ENCODE peak calls at places on chromosome 3, in seven cellular contexts. G is heart left ventricle, T is KBM-7, Q is cardiac fibroblast, W is sciatic nerve, D is DMS153, N is body of pancreas. O is an unnamed sample.

GRCh38 chr3:155995525-155996370 is 124.6 kb upstream of the KCNAB1 start:
- DNase-seq in Q (peak; percentile 80), T (peak; percentile 53), N (peak; percentile 7), D (peak; percentile 11), W (no peak), G (no peak), O (no peak)

GRCh38 chr3:160006282-160007163 is 17.9 kb downstream of the IL12A start:
- DNase-seq in D (no peak), W (no peak), T (peak; percentile 72), N (peak; percentile 54), Q (peak; percentile 83), G (peak; percentile 47), O (peak; percentile 69)

GRCh38 chr3:167887096-167887495 is 151.6 kb downstream of the SERPINI1 start:
- DNase-seq in G (no peak), N (no peak), T (no peak), D (peak; percentile 13), Q (no peak), W (no peak), O (no peak)

GRCh38 chr3:16203031-16203430 is 28.6 kb downstream of the GALNT15 start:
- DNase-seq in D (no peak), N (no peak), G (no peak), T (no peak), W (no peak), Q (no peak), O (no peak)

GRCh38 chr3:160616721-160617120 is 51.4 kb upstream of the KPNA4 start:
- DNase-seq in Q (peak; percentile 26), D (no peak), T (no peak), W (no peak), N (no peak), G (peak; percentile 23), O (no peak)

GRCh38 chr3:18046131-18046530 is 303.7 kb upstream of the TBC1D5 start:
- DNase-seq in Q (no peak), D (no peak), T (no peak), G (no peak), N (no peak), W (no peak), O (no peak)

GRCh38 chr3:72523409-72524172 is 324.7 kb downstream of the SHQ1 start:
- DNase-seq in N (no peak), T (peak; percentile 96), G (peak; percentile 51), Q (peak; percentile 7), D (no peak), W (no peak), O (peak; percentile 67)

GRCh38 chr3:10928961-10929471 is 63.5 kb upstream of the SLC6A1 start:
- DNase-seq in G (no peak), W (peak; percentile 27), N (no peak), D (no peak), T (no peak), Q (no peak), O (no peak)

GRCh38 chr3:171176244-171176925 is 149.9 kb upstream of the SLC2A2 start:
- DNase-seq in D (no peak), Q (no peak), T (no peak), W (no peak), G (no peak), N (no peak), O (no peak)

GRCh38 chr3:4994144-4994730 is 15.0 kb downstream of the BHLHE40 start:
- DNase-seq in N (no peak), T (no peak), D (no peak), G (no peak), Q (no peak), W (no peak), O (no peak)

GRCh38 chr3:23106641-23107040 is 96.5 kb upstream of the UBE2E2 start:
- DNase-seq in D (no peak), T (no peak), Q (no peak), W (no peak), N (no peak), G (no peak), O (no peak)

GRCh38 chr3:44439499-44440295 is 37.8 kb downstream of the ZNF445 start:
- DNase-seq in W (peak; percentile 66), D (no peak), G (peak; percentile 75), Q (peak; percentile 98), T (peak; percentile 100), N (peak; percentile 61), O (peak; percentile 93)

GRCh38 chr3:62128028-62128427 is 245.3 kb downstream of the FEZF2 start:
- DNase-seq in N (no peak), T (no peak), Q (no peak), G (no peak), W (no peak), D (no peak), O (no peak)

GRCh38 chr3:37255990-37256308 is 81.6 kb upstream of the LRRFIP2 start:
- DNase-seq in T (no peak), Q (no peak), D (no peak), G (no peak), N (no peak), W (no peak), O (no peak)

O was measured in sigmoid colon.